ENCODE peak calls at places on chromosomes 4 and X, in five cellular contexts. M is H1, U is HepG2, H is K562, Q is SK-N-SH. S is an unnamed sample.

GRCh38 chr4:145937021-145937861 is 1.4 kb downstream of the ZNF827 start:
- DNase-seq in M (no peak), U (no peak), H (peak; percentile 21), Q (peak; percentile 83), S (peak; percentile 41)

GRCh38 chr4:16261313-16261878 is 35.1 kb upstream of the TAPT1 start:
- DNase-seq in M (no peak), U (no peak), H (no peak), Q (no peak), S (no peak)

GRCh38 chr4:21790437-21791029 is 158.0 kb downstream of the KCNIP4 start:
- DNase-seq in M (no peak), U (no peak), H (peak; percentile 8), Q (peak; percentile 3), S (no peak)

GRCh38 chr4:8289151-8289750 is 19.7 kb downstream of the HTRA3 start:
- DNase-seq in M (no peak), U (no peak), H (no peak), Q (no peak), S (no peak)

GRCh38 chr4:95651891-95652290 is 103.1 kb upstream of the UNC5C start:
- DNase-seq in M (no peak), U (no peak), H (no peak), Q (no peak), S (no peak)

GRCh38 chr4:71498002-71498401 is 159.2 kb downstream of the SLC4A4 start:
- DNase-seq in M (no peak), U (no peak), H (no peak), Q (no peak), S (no peak)

GRCh38 chr4:169070071-169070894 is 60.2 kb upstream of the CBR4 start:
- DNase-seq in M (peak; percentile 69), U (peak; percentile 35), H (no peak), Q (no peak), S (no peak)

GRCh38 chr4:6582889-6583504 is 8.0 kb downstream of the MAN2B2 start:
- DNase-seq in M (no peak), U (peak; percentile 55), H (peak; percentile 77), Q (peak; percentile 62), S (no peak)

GRCh38 chr4:36779601-36780000 is 464.9 kb upstream of the NWD2 start:
- DNase-seq in M (no peak), U (no peak), H (no peak), Q (no peak), S (no peak)

GRCh38 chrX:24301060-24301459 is 12.8 kb downstream of the SUPT20HL2 start:
- DNase-seq in M (no peak), U (no peak), H (no peak), Q (no peak), S (no peak)

GRCh38 chr4:118883861-118884260 is 4.8 kb upstream of the SYNPO2 start:
- DNase-seq in M (no peak), U (no peak), H (no peak), Q (peak; percentile 44), S (no peak)

GRCh38 chrX:24025741-24026402 is 1.1 kb downstream of the KLHL15 start:
- DNase-seq in M (no peak), U (no peak), H (no peak), Q (no peak), S (no peak)

GRCh38 chr4:117702353-117702752 is 331.9 kb upstream of the NDST3 start:
- DNase-seq in M (no peak), U (no peak), H (no peak), Q (no peak), S (no peak)

GRCh38 chr4:28278676-28279075 is 1418.0 kb downstream of the STIM2 start:
- DNase-seq in M (no peak), U (no peak), H (no peak), Q (no peak), S (no peak)

GRCh38 chr4:168656946-168657473 is 160.2 kb downstream of the PALLD start:
- DNase-seq in M (no peak), U (no peak), H (no peak), Q (no peak), S (no peak)

GRCh38 chrX:125132274-125132673 is 187.4 kb upstream of the TEX13C start:
- DNase-seq in M (no peak), U (peak; percentile 0), H (peak; percentile 26), Q (peak; percentile 14), S (no peak)

GRCh38 chr4:123415977-123416376 is 19.4 kb downstream of the SPRY1 start:
- DNase-seq in M (no peak), U (peak; percentile 82), H (no peak), Q (no peak), S (no peak)

GRCh38 chr4:145920205-145920604 is 18.4 kb downstream of the ZNF827 start:
- DNase-seq in M (no peak), U (no peak), H (no peak), Q (no peak), S (no peak)

GRCh38 chr4:21879187-21879586 is 69.4 kb downstream of the KCNIP4 start:
- DNase-seq in M (peak; percentile 33), U (peak; percentile 5), H (no peak), Q (no peak), S (no peak)

GRCh38 chr4:2059034-2059725 is at the start of gene NAT8L:
- DNase-seq in M (no peak), U (no peak), H (peak; percentile 84), Q (peak; percentile 93), S (no peak)

GRCh38 chr4:105186701-105187158 is 40.1 kb downstream of the TET2 start:
- DNase-seq in M (no peak), U (no peak), H (no peak), Q (no peak), S (no peak)

GRCh38 chr4:16034010-16034829 is 49.6 kb downstream of the PROM1 start:
- DNase-seq in M (no peak), U (peak; percentile 83), H (no peak), Q (no peak), S (no peak)

GRCh38 chr4:143626134-143626859 is 74.2 kb downstream of the FREM3 start:
- DNase-seq in M (no peak), U (no peak), H (no peak), Q (no peak), S (no peak)

GRCh38 chrX:44344194-44344593 is 722 bp upstream of the EFHC2 start:
- DNase-seq in M (no peak), U (no peak), H (peak; percentile 62), Q (no peak), S (no peak)

GRCh38 chr4:17058506-17058905 is 160.1 kb upstream of the LDB2 start:
- DNase-seq in M (no peak), U (no peak), H (no peak), Q (no peak), S (no peak)

GRCh38 chrX:74371823-74372222 is 49.5 kb upstream of the SLC16A2 start:
- DNase-seq in M (no peak), U (no peak), H (no peak), Q (no peak), S (no peak)

GRCh38 chr4:138522366-138522765 is 280.2 kb upstream of the SLC7A11 start:
- DNase-seq in M (no peak), U (peak; percentile 3), H (no peak), Q (no peak), S (no peak)

GRCh38 chr4:138521809-138522208 is 279.7 kb upstream of the SLC7A11 start:
- DNase-seq in M (no peak), U (no peak), H (no peak), Q (no peak), S (no peak)

GRCh38 chr4:138513535-138513934 is 271.4 kb upstream of the SLC7A11 start:
- DNase-seq in M (no peak), U (no peak), H (no peak), Q (no peak), S (no peak)

GRCh38 chr4:138519436-138519835 is 277.3 kb upstream of the SLC7A11 start:
- DNase-seq in M (no peak), U (no peak), H (no peak), Q (no peak), S (no peak)
- TF ChIP-seq TAF1 in M (no peak), U (no peak), H (no peak), Q (no peak), S (no peak)

GRCh38 chrX:54182864-54183613 is at the start of gene FAM120C:
- DNase-seq in M (no peak), U (peak; percentile 51), H (peak; percentile 82), Q (peak; percentile 92), S (peak; percentile 57)
- TF ChIP-seq POLR2AphosphoS5 in M (peak; percentile 37), U (peak; percentile 49), H (no peak), Q (peak; percentile 61), S (no peak)

GRCh38 chr4:42366959-42367358 is 30.3 kb upstream of the SHISA3 start:
- DNase-seq in M (no peak), U (no peak), H (no peak), Q (no peak), S (no peak)

GRCh38 chr4:42369489-42369888 is 27.8 kb upstream of the SHISA3 start:
- DNase-seq in M (no peak), U (no peak), H (no peak), Q (no peak), S (no peak)

GRCh38 chr4:42371306-42372063 is 25.8 kb upstream of the SHISA3 start:
- DNase-seq in M (no peak), U (peak; percentile 19), H (peak; percentile 19), Q (peak; percentile 77), S (no peak)
- TF ChIP-seq TAF1 in M (no peak), U (no peak), H (no peak), Q (no peak), S (no peak)

GRCh38 chrX:118839334-118839958 is 15.8 kb downstream of the ZCCHC12 start:
- DNase-seq in M (peak; percentile 46), U (peak; percentile 58), H (peak; percentile 78), Q (peak; percentile 90), S (peak; percentile 41)
- TF ChIP-seq POLR2AphosphoS5 in M (peak; percentile 44), U (no peak), H (no peak), Q (no peak), S (no peak)

GRCh38 chrX:153446636-153446936 is 730 bp upstream of the TREX2 start:
- DNase-seq in M (no peak), U (no peak), H (no peak), Q (no peak), S (no peak)

GRCh38 chrX:153444333-153445011 is 1.4 kb downstream of the TREX2 start:
- DNase-seq in M (no peak), U (no peak), H (no peak), Q (no peak), S (no peak)

GRCh38 chrX:153443476-153444332 is 2.2 kb downstream of the TREX2 start:
- DNase-seq in M (no peak), U (no peak), H (no peak), Q (no peak), S (no peak)

GRCh38 chrX:153445856-153446635 is at the start of gene TREX2:
- DNase-seq in M (no peak), U (no peak), H (no peak), Q (no peak), S (no peak)

DNA sequence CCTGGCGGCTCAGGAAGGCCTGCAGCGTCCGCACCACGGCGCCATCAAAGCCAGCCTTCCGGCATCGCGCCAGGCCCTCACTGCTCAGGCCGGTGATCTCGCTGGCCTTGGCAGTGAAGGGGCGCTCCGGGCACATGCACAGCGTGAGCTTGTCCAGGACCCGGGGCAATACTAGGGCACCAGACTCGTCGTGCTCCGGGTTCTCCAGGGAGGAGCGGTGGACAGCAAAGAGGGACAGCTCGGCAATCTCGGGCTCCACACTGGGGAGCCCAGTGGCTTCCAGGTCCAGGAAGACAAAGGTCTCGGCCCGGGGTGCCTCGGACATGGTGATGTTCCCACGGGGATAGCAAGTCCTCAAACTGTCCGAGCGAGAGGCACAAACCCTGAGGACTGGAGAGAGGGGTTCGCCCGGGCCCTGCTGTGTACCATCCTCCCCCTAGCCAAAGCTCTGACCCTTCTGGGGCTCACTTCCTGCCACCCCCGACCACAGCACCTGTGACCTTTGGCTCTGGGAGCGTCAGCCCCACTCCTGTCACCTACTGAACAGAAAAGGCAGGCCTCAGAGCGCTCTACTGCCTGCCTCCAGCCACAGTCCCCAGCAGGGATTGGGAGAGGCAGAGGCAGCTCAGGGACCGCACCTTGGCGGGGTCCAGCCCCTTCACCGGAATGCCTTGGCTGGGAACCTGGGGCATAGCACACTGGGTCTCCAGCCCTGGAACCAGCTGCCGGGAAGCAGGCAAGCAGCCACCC is 575 bp downstream of the TREX2 start:
- DNase-seq in M (no peak), U (no peak), H (no peak), Q (no peak), S (no peak)
- TF ChIP-seq TAF1 in M (no peak), U (no peak), H (no peak), Q (no peak), S (no peak)

S was measured in GM12892.